ENCODE peak calls at places on chromosomes 5 and 9, in seven cellular contexts. Y, W, Z, X, E, U and L are unnamed samples.

GRCh38 chr9:112051812-112052211 is 123.3 kb downstream of the SUSD1 start:
- DNase-seq in U (no peak), X (no peak), Y (no peak), Z (no peak), W (no peak), E (no peak), L (no peak)

GRCh38 chr9:69412741-69413150 is 87.7 kb downstream of the ENTREP1 start:
- DNase-seq in U (peak; percentile 25), X (no peak), W (peak; percentile 51), Z (no peak), E (peak; percentile 93), Y (peak; percentile 36), L (peak; percentile 40)

GRCh38 chr9:119697996-119698395 is 328.8 kb upstream of the BRINP1 start:
- DNase-seq in E (peak; percentile 89), U (no peak), Z (no peak), X (no peak), W (no peak), Y (no peak), L (no peak)

GRCh38 chr5:112467467-112467866 is 48.4 kb upstream of the EPB41L4A start:
- DNase-seq in Z (no peak), Y (no peak), U (no peak), E (no peak), X (no peak), W (no peak), L (no peak)

GRCh38 chr5:115816226-115817042 is at the start of gene CDO1:
- DNase-seq in E (peak; percentile 78), Z (no peak), Y (peak; percentile 48), U (peak; percentile 68), X (no peak), W (no peak), L (no peak)

GRCh38 chr5:133338504-133339355 is 273.6 kb downstream of the FSTL4 start:
- DNase-seq in Y (no peak), E (no peak), U (no peak), Z (no peak), W (no peak), X (no peak), L (no peak)

GRCh38 chr9:96875460-96876142 is 21.3 kb upstream of the ZNF782 start:
- DNase-seq in E (peak; percentile 99), W (peak; percentile 83), Z (no peak), Y (peak; percentile 12), U (no peak), X (peak; percentile 30), L (peak; percentile 77)

GRCh38 chr9:133883356-133883755 is 108.8 kb downstream of the VAV2 start:
- DNase-seq in U (no peak), X (no peak), Y (no peak), W (no peak), Z (no peak), E (no peak), L (no peak)

GRCh38 chr5:15694694-15695093 is 194.7 kb downstream of the FBXL7 start:
- DNase-seq in Y (no peak), Z (no peak), E (no peak), X (no peak), U (no peak), W (no peak), L (no peak)

GRCh38 chr9:118701985-118702384 is 667.2 kb downstream of the BRINP1 start:
- DNase-seq in Z (no peak), X (no peak), E (no peak), W (no peak), U (no peak), Y (no peak), L (no peak)

GRCh38 chr5:109326864-109327263 is 82.9 kb downstream of the PJA2 start:
- DNase-seq in E (no peak), X (no peak), Y (no peak), Z (no peak), U (no peak), W (no peak), L (no peak)

GRCh38 chr5:55534436-55535198 is at the start of gene PLPP1:
- DNase-seq in W (peak; percentile 56), Z (peak; percentile 70), X (peak; percentile 81), U (peak; percentile 94), E (peak; percentile 93), Y (peak; percentile 91), L (peak; percentile 72)

GRCh38 chr9:92151691-92152393 is 36.6 kb upstream of the SPTLC1 start:
- DNase-seq in W (no peak), Z (no peak), U (no peak), X (no peak), Y (no peak), E (no peak), L (no peak)

GRCh38 chr5:96081276-96081858 is 119.7 kb upstream of the ELL2 start:
- DNase-seq in Z (no peak), X (no peak), Y (no peak), E (no peak), W (no peak), U (no peak), L (no peak)

GRCh38 chr5:139481580-139482049 is 943 bp downstream of the STING1 start:
- DNase-seq in U (no peak), Z (no peak), Y (no peak), X (no peak), E (no peak), W (no peak), L (no peak)

GRCh38 chr5:150590979-150591411 is 49.5 kb upstream of the SYNPO start:
- DNase-seq in Z (peak; percentile 9), Y (no peak), W (no peak), X (no peak), E (peak; percentile 86), U (no peak), L (no peak)

GRCh38 chr9:98575379-98576346 is 133.1 kb downstream of the GABBR2 start:
- DNase-seq in E (peak; percentile 11), Y (no peak), W (no peak), U (no peak), X (no peak), Z (no peak), L (no peak)

GRCh38 chr9:18907927-18908625 is 124.9 kb downstream of the SAXO1 start:
- DNase-seq in X (no peak), E (peak; percentile 58), Z (no peak), Y (no peak), U (no peak), W (no peak), L (no peak)

GRCh38 chr5:136364307-136364706 is 1.0 kb downstream of the TRPC7 start:
- DNase-seq in E (no peak), Z (no peak), U (no peak), W (no peak), Y (no peak), X (no peak), L (no peak)

GRCh38 chr5:24110019-24110615 is 534.7 kb downstream of the CDH10 start:
- DNase-seq in Z (no peak), Y (no peak), E (peak; percentile 31), W (no peak), U (no peak), X (no peak), L (no peak)

GRCh38 chr5:131589510-131590348 is 45.3 kb downstream of the RAPGEF6 start:
- DNase-seq in U (no peak), W (peak; percentile 34), X (no peak), Y (no peak), E (peak; percentile 85), Z (no peak), L (no peak)

GRCh38 chr5:78824826-78825225 is 160.3 kb downstream of the ARSB start:
- DNase-seq in Y (no peak), Z (no peak), W (no peak), E (no peak), U (no peak), X (no peak), L (no peak)

GRCh38 chr5:120703923-120704445 is 239.9 kb downstream of the PRR16 start:
- DNase-seq in E (no peak), W (no peak), X (no peak), U (no peak), Z (no peak), Y (no peak), L (no peak)

GRCh38 chr5:6732634-6733410 is 19.6 kb downstream of the TENT4A start:
- DNase-seq in E (no peak), U (no peak), Z (no peak), W (no peak), Y (no peak), X (no peak), L (no peak)

GRCh38 chr5:80516826-80517225 is 28.9 kb downstream of the FAM151B start:
- DNase-seq in X (no peak), U (no peak), W (peak; percentile 36), E (no peak), Y (no peak), Z (no peak), L (no peak)

GRCh38 chr5:117623042-117623815 is 1048.6 kb upstream of the SEMA6A start:
- DNase-seq in E (peak; percentile 1), U (no peak), Z (no peak), Y (no peak), W (no peak), X (no peak), L (no peak)

GRCh38 chr5:178551059-178551458 is 39.1 kb downstream of the COL23A1 start:
- DNase-seq in U (no peak), Z (no peak), Y (no peak), X (no peak), W (peak; percentile 12), E (no peak), L (no peak)

GRCh38 chr5:33880319-33880718 is 11.5 kb downstream of the ADAMTS12 start:
- DNase-seq in E (no peak), U (no peak), Z (no peak), X (no peak), W (no peak), Y (no peak), L (no peak)

GRCh38 chr5:34585601-34586104 is 70.5 kb upstream of the RAI14 start:
- DNase-seq in X (no peak), Y (no peak), W (no peak), U (no peak), Z (no peak), E (no peak), L (no peak)

GRCh38 chr9:109968332-109968657 is 188.3 kb downstream of the PALM2AKAP2 start:
- DNase-seq in E (no peak), Y (no peak), W (no peak), X (no peak), Z (no peak), U (no peak), L (no peak)

GRCh38 chr5:138753794-138754698 is 821 bp downstream of the CTNNA1 start:
- DNase-seq in E (peak; percentile 76), W (peak; percentile 80), Z (peak; percentile 72), X (peak; percentile 47), U (peak; percentile 42), Y (peak; percentile 40), L (peak; percentile 39)

GRCh38 chr9:137589441-137590122 is 730 bp downstream of the ZMYND19 start:
- DNase-seq in W (no peak), Z (no peak), U (no peak), E (no peak), Y (no peak), X (no peak), L (no peak)

GRCh38 chr5:90279091-90279490 is 130.5 kb downstream of the CETN3 start:
- DNase-seq in E (peak; percentile 8), W (no peak), Y (no peak), X (no peak), U (no peak), Z (no peak), L (no peak)

GRCh38 chr9:88497224-88497623 is 37.8 kb upstream of the NXNL2 start:
- DNase-seq in Z (no peak), W (no peak), Y (no peak), U (no peak), E (no peak), X (no peak), L (no peak)

GRCh38 chr9:135275163-135275925 is 187.9 kb downstream of the OLFM1 start:
- DNase-seq in X (no peak), W (no peak), Y (peak; percentile 24), U (no peak), Z (no peak), E (no peak), L (no peak)

GRCh38 chr9:81417885-81418284 is 271.5 kb downstream of the TLE1 start:
- DNase-seq in W (no peak), E (no peak), U (no peak), Y (no peak), X (no peak), Z (no peak), L (no peak)

GRCh38 chr9:105007143-105007542 is 79.2 kb upstream of the ABCA1 start:
- DNase-seq in X (no peak), W (no peak), E (no peak), Y (no peak), Z (peak; percentile 26), U (no peak), L (no peak)